ENCODE peak calls at places on chromosomes 2 and 18, in seven cellular contexts. S, J, H, M, Q, Y and R are unnamed samples.

GRCh38 chr18:31498450-31499156 is 626 bp downstream of the DSG2 start:
- DNase-seq in S (no peak), J (no peak), H (no peak), M (peak), Q (peak), Y (no peak), R (no peak)

GRCh38 chr2:144936442-144936841 is 416.5 kb upstream of the ZEB2 start:
- DNase-seq in S (no peak), J (no peak), H (no peak), M (no peak), Q (no peak), Y (no peak), R (no peak)

GRCh38 chr18:35703043-35703688 is 121.6 kb downstream of the GALNT1 start:
- DNase-seq in S (no peak), J (no peak), H (no peak), M (no peak), Q (no peak), Y (no peak), R (no peak)

GRCh38 chr2:195304310-195304709 is 352.7 kb upstream of the SLC39A10 start:
- DNase-seq in S (no peak), J (no peak), H (peak), M (no peak), Q (no peak), Y (no peak), R (peak)

GRCh38 chr2:216884347-216884746 is 24.5 kb upstream of the TNP1 start:
- DNase-seq in S (no peak), J (no peak), H (no peak), M (no peak), Q (no peak), Y (no peak), R (no peak)

GRCh38 chr2:134140251-134140661 is 113.6 kb upstream of the MGAT5 start:
- DNase-seq in S (no peak), J (no peak), H (no peak), M (peak), Q (no peak), Y (no peak), R (no peak)

GRCh38 chr2:227415538-227416424 is 28.0 kb upstream of the SCYGR1 start:
- DNase-seq in S (no peak), J (peak), H (no peak), M (no peak), Q (no peak), Y (no peak), R (peak)

GRCh38 chr2:220619525-220620267 is 952.4 kb downstream of the EPHA4 start:
- DNase-seq in S (no peak), J (no peak), H (no peak), M (no peak), Q (no peak), Y (peak), R (no peak)

GRCh38 chr2:232372231-232373208 is 6.0 kb upstream of the ALPP start:
- DNase-seq in S (no peak), J (peak), H (no peak), M (no peak), Q (no peak), Y (no peak), R (no peak)

GRCh38 chr2:225454412-225454811 is 54.9 kb downstream of the NYAP2 start:
- DNase-seq in S (no peak), J (no peak), H (no peak), M (no peak), Q (no peak), Y (no peak), R (no peak)

GRCh38 chr2:17441055-17441771 is 77.0 kb downstream of the RAD51AP2 start:
- DNase-seq in S (no peak), J (no peak), H (no peak), M (no peak), Q (no peak), Y (no peak), R (no peak)

GRCh38 chr18:35861367-35862114 is 110.9 kb upstream of the RMP24 start:
- DNase-seq in S (no peak), J (no peak), H (peak), M (no peak), Q (no peak), Y (no peak), R (peak)

GRCh38 chr18:74331404-74331803 is 15.8 kb downstream of the C18orf63 start:
- DNase-seq in S (no peak), J (no peak), H (no peak), M (no peak), Q (no peak), Y (no peak), R (peak)

GRCh38 chr18:62091487-62092120 is 95.3 kb downstream of the PIGN start:
- DNase-seq in S (no peak), J (no peak), H (no peak), M (no peak), Q (no peak), Y (no peak), R (no peak)

GRCh38 chr18:30280861-30281470 is 761.6 kb downstream of the DSC3 start:
- DNase-seq in S (no peak), J (no peak), H (peak), M (no peak), Q (peak), Y (no peak), R (peak)

GRCh38 chr2:67032091-67032490 is 365.0 kb upstream of the ETAA1 start:
- DNase-seq in S (no peak), J (no peak), H (no peak), M (no peak), Q (no peak), Y (no peak), R (no peak)

GRCh38 chr18:23876921-23877320 is 137.6 kb upstream of the TTC39C start:
- DNase-seq in S (no peak), J (no peak), H (no peak), M (no peak), Q (no peak), Y (no peak), R (no peak)

GRCh38 chr18:76989647-76990190 is 142.9 kb downstream of the MBP start:
- DNase-seq in S (no peak), J (no peak), H (no peak), M (no peak), Q (no peak), Y (no peak), R (no peak)

GRCh38 chr2:236711440-236711839 is 141.8 kb downstream of the ACKR3 start:
- DNase-seq in S (no peak), J (peak), H (peak), M (no peak), Q (no peak), Y (peak), R (no peak)

GRCh38 chr2:37671816-37672103 is 318 bp upstream of the CDC42EP3 start:
- DNase-seq in S (no peak), J (peak), H (peak), M (no peak), Q (no peak), Y (no peak), R (no peak)

GRCh38 chr2:159793265-159793664 is 4.7 kb downstream of the CD302 start:
- DNase-seq in S (no peak), J (no peak), H (no peak), M (no peak), Q (no peak), Y (no peak), R (no peak)

GRCh38 chr18:41938445-41938844 is 16.6 kb upstream of the PIK3C3 start:
- DNase-seq in S (no peak), J (no peak), H (no peak), M (no peak), Q (no peak), Y (no peak), R (no peak)

GRCh38 chr2:134411828-134412638 is 158.2 kb downstream of the MGAT5 start:
- DNase-seq in S (peak), J (peak), H (peak), M (peak), Q (peak), Y (peak), R (peak)

GRCh38 chr2:239293450-239294430 is 107.1 kb downstream of the HDAC4 start:
- DNase-seq in S (no peak), J (peak), H (peak), M (peak), Q (no peak), Y (no peak), R (peak)

GRCh38 chr2:143435112-143435511 is 305.9 kb downstream of the ARHGAP15 start:
- DNase-seq in S (no peak), J (no peak), H (no peak), M (no peak), Q (no peak), Y (no peak), R (no peak)

GRCh38 chr2:236049981-236050380 is 118.2 kb downstream of the GBX2 start:
- DNase-seq in S (no peak), J (no peak), H (no peak), M (no peak), Q (no peak), Y (no peak), R (no peak)

GRCh38 chr2:230225486-230225885 is at the start of gene SP140:
- DNase-seq in S (peak), J (peak), H (peak), M (peak), Q (no peak), Y (peak), R (no peak)

GRCh38 chr18:3321133-3321812 is 59.3 kb downstream of the MYL12B start:
- DNase-seq in S (no peak), J (no peak), H (no peak), M (no peak), Q (no peak), Y (no peak), R (peak)

GRCh38 chr2:137886432-137886831 is 77.8 kb upstream of the HNMT start:
- DNase-seq in S (no peak), J (no peak), H (no peak), M (no peak), Q (no peak), Y (no peak), R (no peak)

GRCh38 chr2:241900251-241901017 is 30.9 kb downstream of the RTP5 start:
- DNase-seq in S (no peak), J (no peak), H (no peak), M (no peak), Q (no peak), Y (no peak), R (no peak)

GRCh38 chr2:715847-716573 is 38.8 kb upstream of the TMEM18 start:
- DNase-seq in S (no peak), J (no peak), H (no peak), M (no peak), Q (no peak), Y (no peak), R (no peak)

GRCh38 chr2:153101187-153101586 is 377.4 kb downstream of the RPRM start:
- DNase-seq in S (no peak), J (no peak), H (no peak), M (no peak), Q (no peak), Y (no peak), R (no peak)

GRCh38 chr2:143429932-143430331 is 300.7 kb downstream of the ARHGAP15 start:
- DNase-seq in S (no peak), J (no peak), H (no peak), M (no peak), Q (peak), Y (no peak), R (no peak)

GRCh38 chr2:186044761-186045160 is 306.2 kb downstream of the FSIP2 start:
- DNase-seq in S (no peak), J (no peak), H (no peak), M (no peak), Q (no peak), Y (no peak), R (no peak)

GRCh38 chr2:186036862-186037449 is 298.4 kb downstream of the FSIP2 start:
- DNase-seq in S (no peak), J (no peak), H (no peak), M (no peak), Q (no peak), Y (no peak), R (no peak)

GRCh38 chr2:186042207-186043028 is 303.8 kb downstream of the FSIP2 start:
- DNase-seq in S (no peak), J (no peak), H (no peak), M (no peak), Q (no peak), Y (no peak), R (no peak)
- TF ChIP-seq POLR2A in S (no peak), J (no peak), H (no peak), M (no peak), Q (no peak), Y (no peak), R (no peak)

GRCh38 chr18:22541232-22541631 is 123.5 kb upstream of the CTAGE1 start:
- DNase-seq in S (no peak), J (no peak), H (no peak), M (no peak), Q (no peak), Y (no peak), R (no peak)
- TF ChIP-seq POLR2A in S (no peak), J (no peak), H (no peak), M (no peak), Q (no peak), Y (no peak), R (no peak)

GRCh38 chr2:74548919-74549684 is 4.6 kb downstream of the LOXL3 start:
- DNase-seq in S (no peak), J (peak), H (peak), M (peak), Q (peak), Y (no peak), R (peak)
- TF ChIP-seq POLR2A in S (peak), J (no peak), H (no peak), M (no peak), Q (peak), Y (no peak), R (peak)

GRCh38 chr18:79951545-79952456 is at the start of gene SLC66A2:
- DNase-seq in S (peak), J (peak), H (peak), M (peak), Q (peak), Y (peak), R (peak)
- TF ChIP-seq POLR2A in S (peak), J (no peak), H (peak), M (peak), Q (peak), Y (no peak), R (peak)

GRCh38 chr18:78107363-78107762 is 857.7 kb downstream of the GALR1 start:
- DNase-seq in S (no peak), J (no peak), H (no peak), M (no peak), Q (no peak), Y (no peak), R (no peak)
- TF ChIP-seq POLR2A in S (no peak), J (no peak), H (no peak), M (no peak), Q (no peak), Y (no peak), R (no peak)

GRCh38 chr18:12420831-12421421 is 13.2 kb downstream of the PRELID3A start:
- DNase-seq in S (no peak), J (no peak), H (peak), M (no peak), Q (no peak), Y (no peak), R (peak)
- TF ChIP-seq POLR2A in S (no peak), J (no peak), H (no peak), M (no peak), Q (no peak), Y (no peak), R (no peak)

DNA sequence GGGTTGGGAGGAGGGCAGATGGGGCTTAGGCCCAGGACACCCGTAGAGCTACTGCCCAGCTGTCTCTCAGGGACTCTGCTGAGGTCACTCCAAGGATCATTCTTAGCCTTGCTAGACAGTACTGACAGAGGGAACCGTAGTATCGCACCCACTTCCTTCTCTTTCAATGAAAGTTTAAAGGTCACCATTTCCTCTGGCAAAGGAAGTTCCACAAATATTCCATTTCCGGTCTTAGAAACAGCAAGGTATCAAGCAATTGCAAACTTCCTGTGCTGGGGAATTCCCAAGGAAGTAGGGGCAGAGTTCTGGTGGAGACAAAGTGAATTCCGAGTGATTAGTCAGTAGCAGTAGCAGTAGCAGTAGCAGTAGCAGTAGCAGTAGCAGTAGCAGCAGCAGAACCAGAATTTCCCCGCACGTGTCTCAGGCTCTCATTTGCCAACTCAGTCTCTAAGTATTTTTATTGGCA is 24.7 kb downstream of the IL1B start:
- DNase-seq in S (no peak), J (no peak), H (no peak), M (no peak), Q (no peak), Y (no peak), R (no peak)
- TF ChIP-seq POLR2A in S (no peak), J (no peak), H (no peak), M (no peak), Q (no peak), Y (no peak), R (no peak)

GRCh38 chr2:213149949-213150314 is 1.5 kb downstream of the IKZF2 start:
- DNase-seq in S (no peak), J (no peak), H (no peak), M (no peak), Q (no peak), Y (no peak), R (no peak)

GRCh38 chr2:213152888-213153287 is 1.5 kb upstream of the IKZF2 start:
- DNase-seq in S (no peak), J (no peak), H (no peak), M (no peak), Q (no peak), Y (no peak), R (no peak)

GRCh38 chr2:213150315-213150951 is 979 bp downstream of the IKZF2 start:
- DNase-seq in S (no peak), J (no peak), H (peak), M (peak), Q (peak), Y (no peak), R (no peak)

GRCh38 chr2:213151437-213152064 is at the start of gene IKZF2:
- DNase-seq in S (peak), J (peak), H (peak), M (peak), Q (peak), Y (peak), R (peak)

GRCh38 chr2:213152065-213152794 is 818 bp upstream of the IKZF2 start:
- DNase-seq in S (no peak), J (peak), H (peak), M (peak), Q (peak), Y (peak), R (peak)
- TF ChIP-seq POLR2A in S (no peak), J (no peak), H (no peak), M (peak), Q (no peak), Y (no peak), R (no peak)

GRCh38 chr2:73113634-73113958 is 848 bp upstream of the RAB11FIP5 start:
- DNase-seq in S (no peak), J (no peak), H (no peak), M (no peak), Q (no peak), Y (no peak), R (no peak)

GRCh38 chr2:73110622-73111299 is 2.0 kb downstream of the RAB11FIP5 start:
- DNase-seq in S (no peak), J (no peak), H (no peak), M (peak), Q (no peak), Y (no peak), R (no peak)

GRCh38 chr2:73111300-73112025 is 1.3 kb downstream of the RAB11FIP5 start:
- DNase-seq in S (no peak), J (no peak), H (peak), M (peak), Q (no peak), Y (no peak), R (no peak)

GRCh38 chr2:73112913-73113633 is at the start of gene RAB11FIP5:
- DNase-seq in S (no peak), J (peak), H (peak), M (peak), Q (peak), Y (peak), R (peak)

DNA sequence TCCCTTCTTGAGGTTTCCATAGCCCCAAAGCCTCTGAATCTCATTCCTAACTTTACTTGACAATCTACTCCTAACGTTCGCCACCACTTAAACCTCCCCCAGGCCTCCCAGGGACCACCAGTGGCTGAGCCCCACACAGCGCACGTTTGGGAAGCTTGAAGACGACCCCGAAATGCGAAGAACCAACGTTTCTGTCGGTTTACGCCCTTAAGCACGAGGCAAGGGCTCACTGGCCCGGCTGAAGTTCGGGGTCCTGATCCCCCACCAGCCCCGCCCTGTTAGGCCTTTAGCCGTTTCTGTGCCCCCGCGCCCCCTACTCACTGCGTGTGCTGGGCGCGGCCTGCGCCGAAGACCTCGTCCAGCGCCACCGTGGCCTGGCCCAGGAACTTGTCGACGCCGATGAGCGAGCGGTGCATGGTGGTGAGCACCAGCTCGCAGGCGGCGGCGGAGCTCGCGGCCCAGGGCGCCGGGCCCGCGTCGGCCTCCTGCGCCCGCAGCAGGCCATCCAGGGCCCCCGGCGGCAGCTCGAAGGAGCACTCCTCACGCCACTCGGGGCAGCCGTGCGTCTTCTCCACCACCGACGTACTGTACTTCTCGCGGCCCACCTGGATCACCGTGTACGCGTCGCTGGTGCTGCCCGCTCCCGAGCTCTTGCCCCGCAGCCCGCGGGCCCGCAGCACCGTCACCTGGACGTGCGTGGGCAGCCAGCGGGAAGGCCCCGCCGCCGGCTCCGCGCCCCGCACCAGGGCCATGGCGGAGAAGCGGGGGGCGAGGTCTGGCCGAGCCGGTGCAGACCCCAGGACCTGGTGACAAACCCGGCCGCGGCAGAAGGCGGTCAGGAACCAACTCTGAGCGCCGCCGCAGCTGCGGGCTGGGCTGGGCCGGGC is 479 bp downstream of the RAB11FIP5 start:
- DNase-seq in S (no peak), J (peak), H (peak), M (peak), Q (no peak), Y (no peak), R (peak)
- TF ChIP-seq POLR2A in S (peak), J (no peak), H (no peak), M (peak), Q (peak), Y (no peak), R (no peak)